ENCODE peak calls at places on chromosomes 2 and 18, in four cellular contexts. A, N, U and H are unnamed samples.

GRCh38 chr18:2909431-2910140 is 62.8 kb downstream of the EMILIN2 start:
- DNase-seq in A (no peak), N (no peak), U (no peak), H (no peak)

GRCh38 chr2:715847-716573 is 38.8 kb upstream of the TMEM18 start:
- DNase-seq in A (no peak), N (no peak), U (no peak), H (no peak)

GRCh38 chr2:158460632-158461297 is 4.0 kb downstream of the PKP4 start:
- DNase-seq in A (no peak), N (no peak), U (peak), H (no peak)

GRCh38 chr2:147641644-147642043 is 203.2 kb upstream of the ACVR2A start:
- DNase-seq in A (no peak), N (no peak), U (no peak), H (no peak)

GRCh38 chr2:53751728-53752127 is 15.9 kb upstream of the CHAC2 start:
- DNase-seq in A (no peak), N (no peak), U (no peak), H (no peak)

GRCh38 chr2:227471924-227472264 is at the start of gene AGFG1:
- DNase-seq in A (peak), N (peak), U (peak), H (peak)

GRCh38 chr2:37619957-37620295 is 51.5 kb downstream of the CDC42EP3 start:
- DNase-seq in A (no peak), N (no peak), U (no peak), H (no peak)

GRCh38 chr2:10385501-10385900 is 62.6 kb downstream of the ODC1 start:
- DNase-seq in A (no peak), N (no peak), U (no peak), H (no peak)

GRCh38 chr2:139686205-139686604 is 906.0 kb upstream of the NXPH2 start:
- DNase-seq in A (no peak), N (no peak), U (no peak), H (no peak)

GRCh38 chr2:173574713-173575112 is 220.0 kb downstream of the CDCA7 start:
- DNase-seq in A (no peak), N (no peak), U (no peak), H (no peak)

GRCh38 chr2:68365087-68365486 is at the start of gene PLEK:
- DNase-seq in A (no peak), N (no peak), U (no peak), H (no peak)

GRCh38 chr18:54672846-54673475 is 81.9 kb downstream of the DYNAP start:
- DNase-seq in A (no peak), N (no peak), U (no peak), H (no peak)

GRCh38 chr2:131127076-131127475 is 21.9 kb downstream of the PLEKHB2 start:
- DNase-seq in A (no peak), N (no peak), U (no peak), H (no peak)

GRCh38 chr18:28541276-28541930 is 364.5 kb upstream of the CDH2 start:
- DNase-seq in A (no peak), N (no peak), U (no peak), H (no peak)

GRCh38 chr18:23134780-23135678 is at the start of gene CABLES1:
- DNase-seq in A (peak), N (peak), U (peak), H (peak)

GRCh38 chr2:240255165-240255491 is 114.7 kb upstream of the OTOS start:
- DNase-seq in A (no peak), N (no peak), U (no peak), H (no peak)

GRCh38 chr2:119696494-119697030 is 17.6 kb downstream of the TMEM177 start:
- DNase-seq in A (no peak), N (no peak), U (no peak), H (no peak)

GRCh38 chr2:50773533-50773932 is 258.4 kb downstream of the NRXN1 start:
- DNase-seq in A (no peak), N (peak), U (no peak), H (no peak)

GRCh38 chr2:67564076-67564475 is 166.9 kb downstream of the ETAA1 start:
- DNase-seq in A (no peak), N (no peak), U (no peak), H (no peak)

GRCh38 chr2:216685327-216685875 is 9.9 kb downstream of the IGFBP5 start:
- DNase-seq in A (no peak), N (no peak), U (no peak), H (no peak)

GRCh38 chr2:32357545-32358482 is 991 bp downstream of the BIRC6 start:
- DNase-seq in A (no peak), N (peak), U (peak), H (peak)

GRCh38 chr2:124027182-124027581 is 2.1 kb downstream of the CNTNAP5 start:
- DNase-seq in A (peak), N (no peak), U (peak), H (peak)

GRCh38 chr2:240293126-240293864 is 142.2 kb upstream of the GPC1 start:
- DNase-seq in A (no peak), N (no peak), U (no peak), H (no peak)

GRCh38 chr2:141767051-141767450 is 363.8 kb downstream of the LRP1B start:
- DNase-seq in A (no peak), N (no peak), U (no peak), H (no peak)

GRCh38 chr2:84495539-84496146 is 20.7 kb upstream of the DNAH6 start:
- DNase-seq in A (peak), N (no peak), U (peak), H (peak)

GRCh38 chr2:172437419-172438063 is 10.2 kb downstream of the ITGA6 start:
- DNase-seq in A (no peak), N (no peak), U (no peak), H (no peak)

DNA sequence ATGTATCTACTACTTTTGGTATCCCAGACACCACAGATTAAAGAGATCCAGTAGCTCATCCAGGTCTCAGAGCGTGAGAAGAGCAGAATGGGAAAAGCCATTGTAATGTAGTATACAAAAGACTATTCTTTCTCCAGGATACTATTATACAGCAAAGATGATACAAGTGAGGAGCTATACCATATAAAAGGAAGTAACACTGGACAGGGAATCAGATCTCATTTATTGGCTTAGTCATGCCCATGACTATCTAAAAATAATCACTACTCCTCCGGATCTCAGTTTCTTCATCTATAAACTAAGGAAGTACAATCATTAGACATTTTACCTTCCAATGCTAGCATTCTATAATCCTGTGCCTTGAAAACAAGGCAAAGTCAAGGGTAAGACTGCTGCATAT is 19.4 kb downstream of the KRCC1 start:
- DNase-seq in A (no peak), N (no peak), U (no peak), H (no peak)
- TF ChIP-seq MAFK in A (no peak), N (no peak), U (no peak), H (no peak)

GRCh38 chr2:74186038-74186437 is 7.4 kb upstream of the MOB1A start:
- DNase-seq in A (no peak), N (no peak), U (no peak), H (peak)
- TF ChIP-seq CHD2 in A (no peak), N (no peak), U (no peak), H (no peak)

GRCh38 chr2:231200805-231201474 is 2.5 kb downstream of the ARMC9 start:
- DNase-seq in A (no peak), N (no peak), U (no peak), H (peak)

GRCh38 chr2:231196592-231196991 is 1.8 kb upstream of the ARMC9 start:
- DNase-seq in A (no peak), N (no peak), U (no peak), H (no peak)

GRCh38 chr2:231197741-231198290 is 615 bp upstream of the ARMC9 start:
- DNase-seq in A (no peak), N (no peak), U (no peak), H (peak)

GRCh38 chr2:231199219-231199618 is 788 bp downstream of the ARMC9 start:
- DNase-seq in A (no peak), N (no peak), U (no peak), H (no peak)

GRCh38 chr2:231198291-231199173 is at the start of gene ARMC9:
- DNase-seq in A (peak), N (peak), U (peak), H (peak)
- TF ChIP-seq MAFK in A (no peak), N (no peak), U (no peak), H (no peak)

DNA sequence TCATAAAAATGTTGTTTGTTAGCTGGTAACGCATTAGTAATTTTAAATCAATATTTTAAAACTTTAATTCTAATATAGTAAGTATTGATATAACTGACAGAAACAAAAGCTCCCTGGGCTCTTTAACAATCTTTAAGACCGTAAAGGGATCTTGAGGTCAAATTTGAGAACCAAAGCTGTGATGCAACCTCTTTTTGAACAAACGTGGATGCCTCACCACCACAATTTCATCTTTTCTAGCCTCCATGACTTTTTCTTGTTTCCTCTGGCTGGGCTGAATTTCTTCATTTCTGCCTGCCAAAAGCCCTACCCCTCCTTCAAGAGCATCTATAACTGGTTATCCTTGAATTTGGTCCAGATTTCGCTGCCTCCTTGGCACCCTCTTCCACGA is 562 bp upstream of the POLE4 start:
- DNase-seq in A (no peak), N (no peak), U (no peak), H (no peak)
- TF ChIP-seq CHD2 in A (no peak), N (no peak), U (no peak), H (no peak)

DNA sequence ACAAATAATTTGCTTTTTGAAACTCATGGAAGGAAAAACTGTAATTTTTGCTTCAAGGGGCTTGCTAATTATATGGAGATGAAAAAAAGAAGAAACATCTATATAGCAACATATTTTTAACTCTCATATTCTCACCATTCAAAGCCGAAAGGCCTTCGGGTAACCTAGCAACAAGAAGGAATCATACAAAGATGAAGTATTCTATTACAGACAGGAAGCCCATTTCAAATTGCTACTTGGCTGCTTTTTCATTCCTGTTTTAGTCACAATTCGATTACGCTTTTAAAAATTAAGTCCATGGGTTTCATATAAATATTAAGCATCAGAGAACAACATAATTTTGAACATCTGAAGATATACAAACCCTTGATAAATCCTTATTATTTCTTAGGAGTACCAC is 39.1 kb upstream of the RNU4ATAC start:
- DNase-seq in A (no peak), N (no peak), U (no peak), H (no peak)
- TF ChIP-seq MAFK in A (no peak), N (no peak), U (no peak), H (no peak)